ENCODE peak calls at places on chromosomes 3 and 15, in seven cellular contexts. G, W, H, T, R, B and X are unnamed samples.

GRCh38 chr15:101089579-101090459 is 162.0 kb downstream of the CHSY1 start:
- DNase-seq in G (no peak), W (no peak), H (no peak), T (no peak), R (no peak), B (no peak), X (no peak)

GRCh38 chr3:123799544-123800351 is 84.4 kb downstream of the MYLK start:
- DNase-seq in G (no peak), W (no peak), H (peak), T (no peak), R (no peak), B (no peak), X (no peak)

GRCh38 chr3:111782943-111783342 is 76.1 kb upstream of the PHLDB2 start:
- DNase-seq in G (no peak), W (no peak), H (no peak), T (no peak), R (no peak), B (no peak), X (no peak)

GRCh38 chr3:42148086-42148842 is 57.1 kb downstream of the TRAK1 start:
- DNase-seq in G (no peak), W (no peak), H (no peak), T (no peak), R (no peak), B (no peak), X (no peak)

GRCh38 chr3:110542552-110543164 is 529.0 kb upstream of the NECTIN3 start:
- DNase-seq in G (no peak), W (no peak), H (peak), T (no peak), R (no peak), B (no peak), X (no peak)

GRCh38 chr15:39474657-39475056 is 106.2 kb upstream of the THBS1 start:
- DNase-seq in G (no peak), W (no peak), H (no peak), T (no peak), R (no peak), B (no peak), X (peak)

GRCh38 chr3:176987901-176988300 is 209.4 kb downstream of the TBL1XR1 start:
- DNase-seq in G (no peak), W (no peak), H (peak), T (no peak), R (no peak), B (no peak), X (no peak)

GRCh38 chr3:128378631-128379347 is 87.9 kb downstream of the DNAJB8 start:
- DNase-seq in G (no peak), W (peak), H (peak), T (no peak), R (no peak), B (no peak), X (no peak)

GRCh38 chr3:180048840-180049239 is 12.1 kb upstream of the PEX5L start:
- DNase-seq in G (no peak), W (no peak), H (no peak), T (no peak), R (no peak), B (no peak), X (no peak)

GRCh38 chr3:64484289-64484992 is 203.4 kb downstream of the ADAMTS9 start:
- DNase-seq in G (peak), W (peak), H (peak), T (peak), R (peak), B (peak), X (peak)